ENCODE peak calls at places on chromosomes 3 and 15, in ten cellular contexts. C is neural crest cell; O is bronchial epithelial cell; I is CD8-positive, alpha-beta T cell; X is endothelial cell; L is PC-3; M is HCT116; N is lower lobe of right lung; T is AG09309; J is upper lobe of right lung. Y is an unnamed sample.

GRCh38 chr3:140395134-140396075 is 282.5 kb upstream of the TRIM42 start:
- DNase-seq in C (no peak), O (no peak), I (no peak), X (no peak), L (no peak), M (no peak), N (no peak), T (no peak), J (no peak), Y (no peak)

GRCh38 chr3:128649264-128649663 is 1.4 kb downstream of the RPN1 start:
- DNase-seq in C (no peak), O (no peak), I (no peak), X (no peak), L (peak), M (no peak), N (no peak), T (no peak), J (no peak), Y (no peak)

GRCh38 chr15:75775296-75776074 is 62.8 kb upstream of the CSPG4 start:
- DNase-seq in C (no peak), O (no peak), I (no peak), X (no peak), L (no peak), M (peak), N (no peak), T (no peak), J (no peak), Y (no peak)

GRCh38 chr15:25982736-25983135 is 119.6 kb upstream of the ATP10A start:
- DNase-seq in C (no peak), O (no peak), I (no peak), X (no peak), L (no peak), M (no peak), N (no peak), T (no peak), J (no peak), Y (no peak)

GRCh38 chr15:32718822-32719716 is 1.3 kb downstream of the GREM1 start:
- DNase-seq in C (peak), O (no peak), I (no peak), X (peak), L (peak), M (no peak), N (peak), T (no peak), J (no peak), Y (no peak)

GRCh38 chr3:142445816-142446254 is 2.0 kb downstream of the XRN1 start:
- DNase-seq in C (no peak), O (no peak), I (no peak), X (no peak), L (peak), M (no peak), N (no peak), T (peak), J (no peak), Y (no peak)

GRCh38 chr15:64642875-64643274 is 132.5 kb downstream of the RBPMS2 start:
- DNase-seq in C (no peak), O (no peak), I (no peak), X (no peak), L (no peak), M (no peak), N (no peak), T (no peak), J (no peak), Y (no peak)

GRCh38 chr3:141933421-141934300 is 57.2 kb downstream of the ATP1B3 start:
- DNase-seq in C (no peak), O (no peak), I (no peak), X (no peak), L (no peak), M (no peak), N (no peak), T (no peak), J (no peak), Y (no peak)

GRCh38 chr15:70833897-70834765 is 19.8 kb downstream of the LARP6 start:
- DNase-seq in C (no peak), O (peak), I (no peak), X (no peak), L (peak), M (peak), N (no peak), T (no peak), J (no peak), Y (no peak)

GRCh38 chr3:32354362-32354778 is 37.3 kb upstream of the CMTM7 start:
- DNase-seq in C (no peak), O (no peak), I (no peak), X (no peak), L (peak), M (no peak), N (no peak), T (no peak), J (no peak), Y (no peak)

GRCh38 chr15:52080031-52080430 is 32.5 kb downstream of the BCL2L10 start:
- DNase-seq in C (no peak), O (peak), I (no peak), X (no peak), L (peak), M (no peak), N (no peak), T (no peak), J (no peak), Y (no peak)

GRCh38 chr15:76177491-76178040 is 117.8 kb downstream of the TMEM266 start:
- DNase-seq in C (no peak), O (peak), I (no peak), X (no peak), L (peak), M (no peak), N (no peak), T (peak), J (no peak), Y (no peak)

GRCh38 chr3:49098429-49098828 is 4.6 kb upstream of the QRICH1 start:
- DNase-seq in C (no peak), O (peak), I (no peak), X (no peak), L (no peak), M (no peak), N (peak), T (no peak), J (no peak), Y (no peak)

GRCh38 chr3:170368921-170369320 is 11.4 kb downstream of the SKIL start:
- DNase-seq in C (no peak), O (no peak), I (no peak), X (no peak), L (peak), M (no peak), N (no peak), T (no peak), J (no peak), Y (no peak)
- TF ChIP-seq CTCF in C (peak), O (no peak), I (peak), X (peak), L (no peak), M (peak), N (peak), T (peak), J (peak), Y (no peak)

GRCh38 chr15:95850837-95851236 is 479.7 kb upstream of the NR2F2 start:
- DNase-seq in C (no peak), O (no peak), I (no peak), X (no peak), L (peak), M (peak), N (no peak), T (no peak), J (no peak), Y (no peak)
- TF ChIP-seq CTCF in C (no peak), O (no peak), I (no peak), X (no peak), L (peak), M (peak), N (no peak), T (peak), J (no peak), Y (no peak)

GRCh38 chr3:12829404-12829803 is 12.0 kb downstream of the RPL32 start:
- DNase-seq in C (no peak), O (peak), I (no peak), X (no peak), L (peak), M (no peak), N (no peak), T (no peak), J (no peak), Y (no peak)

GRCh38 chr3:12831582-12831866 is 9.8 kb downstream of the RPL32 start:
- DNase-seq in C (no peak), O (no peak), I (no peak), X (no peak), L (no peak), M (no peak), N (no peak), T (no peak), J (no peak), Y (no peak)

GRCh38 chr3:12832350-12833225 is 8.8 kb downstream of the RPL32 start:
- DNase-seq in C (no peak), O (no peak), I (no peak), X (no peak), L (no peak), M (no peak), N (no peak), T (no peak), J (no peak), Y (no peak)

GRCh38 chr3:12829886-12830784 is 11.2 kb downstream of the RPL32 start:
- DNase-seq in C (no peak), O (peak), I (no peak), X (no peak), L (peak), M (no peak), N (no peak), T (no peak), J (no peak), Y (no peak)

DNA sequence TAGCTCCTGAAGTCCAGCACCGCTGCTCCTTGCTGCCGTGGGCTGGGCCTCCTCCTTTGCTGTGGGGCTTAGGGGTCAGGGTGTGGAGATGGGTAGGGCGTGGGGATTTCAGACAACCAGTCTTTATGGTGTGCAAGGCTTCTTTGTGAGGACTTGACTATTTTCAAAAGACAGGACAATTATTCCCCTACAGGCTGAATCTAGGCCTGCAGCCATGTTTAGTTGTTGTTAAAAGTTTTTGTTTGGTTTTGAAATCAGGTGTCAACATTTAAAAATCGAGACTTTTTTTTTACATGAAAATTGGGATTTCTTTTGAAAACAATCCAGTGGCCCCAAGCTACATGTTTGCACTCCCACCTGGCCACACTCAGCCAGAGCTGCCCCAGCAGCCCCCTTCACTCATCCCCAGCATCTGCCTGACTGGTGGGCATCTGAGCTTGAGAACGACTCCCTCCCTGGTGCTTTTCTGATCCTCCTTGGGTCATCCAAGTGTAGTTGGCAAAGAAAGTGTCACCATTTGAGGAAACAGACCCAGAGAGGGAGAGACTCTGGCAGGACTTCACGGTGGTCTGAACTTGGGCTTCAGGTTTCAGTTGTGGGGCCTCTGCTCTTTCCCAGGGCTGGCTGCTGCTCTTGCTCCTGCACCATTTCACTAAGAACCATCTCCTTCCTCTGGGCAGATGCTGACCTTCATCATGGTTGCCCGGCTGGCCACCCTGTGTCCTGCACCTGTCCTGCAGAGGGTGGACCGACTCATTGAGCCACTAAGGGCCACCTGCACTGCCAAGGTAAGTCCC is 10.4 kb downstream of the RPL32 start:
- DNase-seq in C (no peak), O (no peak), I (no peak), X (no peak), L (peak), M (no peak), N (no peak), T (no peak), J (peak), Y (no peak)
- TF ChIP-seq CTCF in C (peak), O (no peak), I (no peak), X (peak), L (peak), M (peak), N (no peak), T (peak), J (no peak), Y (no peak)

GRCh38 chr3:188947983-188948657 is 223.7 kb upstream of the TPRG1 start:
- DNase-seq in C (no peak), O (peak), I (no peak), X (no peak), L (peak), M (peak), N (peak), T (peak), J (peak), Y (peak)

GRCh38 chr3:188946837-188947236 is 224.9 kb upstream of the TPRG1 start:
- DNase-seq in C (no peak), O (no peak), I (no peak), X (no peak), L (no peak), M (no peak), N (no peak), T (no peak), J (no peak), Y (no peak)

GRCh38 chr3:188948658-188949400 is 222.9 kb upstream of the TPRG1 start:
- DNase-seq in C (no peak), O (peak), I (no peak), X (no peak), L (peak), M (peak), N (no peak), T (peak), J (no peak), Y (peak)

GRCh38 chr3:188946351-188946750 is 225.4 kb upstream of the TPRG1 start:
- DNase-seq in C (no peak), O (no peak), I (no peak), X (no peak), L (no peak), M (no peak), N (no peak), T (no peak), J (no peak), Y (no peak)

GRCh38 chr3:188947401-188947982 is 224.3 kb upstream of the TPRG1 start:
- DNase-seq in C (peak), O (peak), I (no peak), X (peak), L (peak), M (peak), N (peak), T (no peak), J (peak), Y (peak)
- TF ChIP-seq CTCF in C (peak), O (peak), I (no peak), X (peak), L (peak), M (peak), N (peak), T (peak), J (peak), Y (no peak)

GRCh38 chr15:61097852-61098251 is 131.2 kb downstream of the RORA start:
- DNase-seq in C (no peak), O (no peak), I (no peak), X (no peak), L (no peak), M (no peak), N (no peak), T (no peak), J (no peak), Y (no peak)

GRCh38 chr15:61099030-61099800 is 129.9 kb downstream of the RORA start:
- DNase-seq in C (no peak), O (no peak), I (no peak), X (no peak), L (no peak), M (no peak), N (no peak), T (peak), J (no peak), Y (no peak)

GRCh38 chr15:61097057-61097456 is 132.0 kb downstream of the RORA start:
- DNase-seq in C (no peak), O (no peak), I (no peak), X (no peak), L (no peak), M (no peak), N (no peak), T (no peak), J (no peak), Y (no peak)

GRCh38 chr15:61092387-61093157 is 136.5 kb downstream of the RORA start:
- DNase-seq in C (no peak), O (no peak), I (no peak), X (no peak), L (no peak), M (no peak), N (no peak), T (peak), J (no peak), Y (no peak)

DNA sequence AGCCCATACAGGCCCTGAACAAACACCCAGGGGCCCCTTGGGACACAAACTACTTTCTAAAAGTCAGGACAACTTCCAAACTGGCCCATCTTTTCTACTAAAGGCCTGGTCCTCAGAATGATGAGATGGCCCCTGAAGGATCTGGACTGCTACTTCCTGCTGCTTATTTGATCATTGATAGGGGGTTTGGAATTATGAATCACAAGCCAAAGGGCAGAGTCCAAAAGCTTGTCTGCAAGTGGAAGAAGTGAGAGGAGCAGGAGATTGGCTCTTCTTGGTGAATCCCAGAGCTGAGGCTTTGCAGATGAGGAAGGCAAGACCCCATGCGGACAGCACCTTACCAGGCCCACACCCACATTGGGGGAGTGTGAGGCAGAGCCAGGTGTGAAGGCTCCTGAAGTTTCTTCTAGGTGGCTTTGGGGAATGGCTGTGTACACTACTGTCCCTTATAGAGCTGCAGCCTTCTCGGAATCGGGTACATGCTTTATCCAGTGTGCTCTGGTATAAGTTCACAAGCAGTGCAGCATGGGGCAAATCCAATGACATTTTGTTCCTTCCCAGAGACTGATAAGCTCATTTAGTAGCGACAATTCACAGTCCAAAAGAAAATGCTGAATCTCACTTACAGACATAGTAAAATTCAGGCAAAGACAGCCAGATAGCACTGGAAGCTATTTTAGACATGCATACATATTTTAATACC is 133.1 kb downstream of the RORA start:
- DNase-seq in C (no peak), O (no peak), I (no peak), X (no peak), L (no peak), M (no peak), N (no peak), T (no peak), J (no peak), Y (no peak)
- TF ChIP-seq CTCF in C (no peak), O (no peak), I (no peak), X (no peak), L (no peak), M (no peak), N (no peak), T (no peak), J (no peak), Y (no peak)